ENCODE peak calls at places on chromosome 12, in ten cellular contexts. P is anterior cingulate cortex; H is astrocyte of the spinal cord; L is lung microvascular endothelial cell; A is HTR-8/SVneo; O is body of pancreas; J is B cell; W is activated CD8-positive, alpha-beta memory T cell treated with anti-CD3 and anti-CD28 coated beads for 24 hours; K is thoracic aorta; M is GM12891. S is an unnamed sample.
A peak's percentile ranks its signal among the peaks of the same experiment; 100 is the strongest.

GRCh38 chr12:337039-337438 is 52.1 kb downstream of the KDM5A start:
- DNase-seq in O (no peak), M (no peak), K (no peak), J (no peak), P (no peak), A (no peak), W (no peak), L (no peak), H (no peak), S (no peak)

GRCh38 chr12:32944195-32944594 is 47.6 kb upstream of the PKP2 start:
- DNase-seq in L (no peak), W (no peak), K (no peak), O (no peak), J (no peak), H (no peak), P (no peak), A (no peak), M (no peak), S (peak; percentile 25)

GRCh38 chr12:2902287-2902880 is 11.7 kb downstream of the TULP3 start:
- DNase-seq in W (no peak), J (no peak), O (peak; percentile 22), K (no peak), A (no peak), M (no peak), P (peak; percentile 64), H (peak; percentile 59), L (no peak), S (no peak)

GRCh38 chr12:123232472-123232806 is 502 bp downstream of the MPHOSPH9 start:
- DNase-seq in H (no peak), L (no peak), A (no peak), P (no peak), K (no peak), M (no peak), W (no peak), O (no peak), J (no peak), S (no peak)

GRCh38 chr12:93813972-93814821 is 137.0 kb downstream of the CRADD start:
- DNase-seq in P (peak; percentile 65), K (peak; percentile 68), J (no peak), H (no peak), A (no peak), W (no peak), L (peak; percentile 29), M (no peak), O (peak; percentile 78), S (peak; percentile 91)

GRCh38 chr12:114408881-114409795 is 3.2 kb upstream of the TBX5 start:
- DNase-seq in J (no peak), W (no peak), O (peak; percentile 24), H (no peak), M (no peak), K (no peak), A (no peak), P (no peak), L (peak; percentile 18), S (no peak)

GRCh38 chr12:21677622-21678277 is 20.1 kb upstream of the LDHB start:
- DNase-seq in A (no peak), M (no peak), P (no peak), W (no peak), O (no peak), J (no peak), K (no peak), H (no peak), L (no peak), S (no peak)

GRCh38 chr12:27550653-27550975 is 26.6 kb downstream of the PPFIBP1 start:
- DNase-seq in J (no peak), H (no peak), M (no peak), O (no peak), K (no peak), P (no peak), W (no peak), A (no peak), L (no peak), S (no peak)

GRCh38 chr12:65495233-65495632 is 216.8 kb downstream of the MSRB3 start:
- DNase-seq in P (no peak), H (peak; percentile 78), K (no peak), O (no peak), A (peak; percentile 63), L (no peak), M (no peak), W (no peak), J (no peak), S (peak; percentile 75)

GRCh38 chr12:94092516-94093241 is 55.7 kb upstream of the PLXNC1 start:
- DNase-seq in K (no peak), H (peak; percentile 81), O (peak; percentile 21), L (no peak), M (no peak), J (no peak), A (peak; percentile 24), W (no peak), P (no peak), S (peak; percentile 37)

GRCh38 chr12:46483572-46484395 is 111.2 kb upstream of the SLC38A2 start:
- DNase-seq in O (no peak), W (no peak), M (no peak), K (no peak), H (peak; percentile 31), L (no peak), A (no peak), J (no peak), P (no peak), S (peak; percentile 68)

GRCh38 chr12:97568336-97569180 is 106.0 kb downstream of the RMST start:
- DNase-seq in M (no peak), P (no peak), W (no peak), K (no peak), A (no peak), L (no peak), J (no peak), H (no peak), O (peak; percentile 62), S (no peak)

GRCh38 chr12:96335270-96335669 is 65.0 kb downstream of the CDK17 start:
- DNase-seq in K (no peak), H (no peak), W (no peak), O (no peak), M (no peak), A (no peak), L (no peak), P (no peak), J (no peak), S (no peak)

GRCh38 chr12:47820631-47821345 is 1.1 kb upstream of the HDAC7 start:
- DNase-seq in A (peak; percentile 95), K (peak; percentile 89), H (peak; percentile 96), M (no peak), P (peak; percentile 50), L (peak; percentile 93), W (no peak), J (no peak), O (peak; percentile 76), S (peak; percentile 99)

GRCh38 chr12:7989827-7990491 is 42.6 kb upstream of the FOXJ2 start:
- DNase-seq in M (no peak), H (no peak), A (no peak), L (peak; percentile 10), P (no peak), J (no peak), O (peak; percentile 13), K (peak; percentile 25), W (peak; percentile 81), S (no peak)

GRCh38 chr12:93894391-93895095 is 217.4 kb downstream of the CRADD start:
- DNase-seq in K (peak; percentile 75), P (peak; percentile 88), M (no peak), L (no peak), W (no peak), J (no peak), H (peak; percentile 83), A (no peak), O (peak; percentile 46), S (no peak)

GRCh38 chr12:132445884-132446471 is 44.0 kb upstream of the FBRSL1 start:
- DNase-seq in A (no peak), W (peak; percentile 75), O (peak; percentile 54), M (no peak), K (no peak), P (peak; percentile 30), H (peak; percentile 45), J (peak; percentile 72), L (peak; percentile 89), S (no peak)

GRCh38 chr12:132617822-132618682 is 524 bp upstream of the P2RX2 start:
- DNase-seq in A (no peak), K (no peak), M (no peak), J (no peak), H (no peak), O (peak; percentile 20), P (no peak), L (no peak), W (no peak), S (no peak)

GRCh38 chr12:74441872-74442271 is 95.8 kb upstream of the ATXN7L3B start:
- DNase-seq in L (no peak), W (no peak), M (no peak), J (no peak), A (no peak), O (no peak), K (no peak), P (no peak), H (no peak), S (no peak)

GRCh38 chr12:104796475-104796862 is 161.6 kb downstream of the SLC41A2 start:
- DNase-seq in K (no peak), A (no peak), H (no peak), P (no peak), O (no peak), W (no peak), J (no peak), M (no peak), L (no peak), S (no peak)

GRCh38 chr12:25332143-25332542 is 81.4 kb upstream of the KRAS start:
- DNase-seq in P (no peak), A (no peak), L (no peak), K (no peak), H (no peak), M (no peak), W (no peak), J (no peak), O (peak; percentile 36), S (no peak)

GRCh38 chr12:109293106-109293505 is 16.0 kb downstream of the FOXN4 start:
- DNase-seq in L (no peak), H (no peak), M (no peak), K (no peak), J (no peak), A (no peak), O (no peak), W (no peak), P (no peak), S (no peak)

GRCh38 chr12:25276199-25276937 is 25.6 kb upstream of the KRAS start:
- DNase-seq in O (peak; percentile 77), L (peak; percentile 90), A (peak; percentile 62), K (no peak), P (no peak), W (peak; percentile 80), M (no peak), J (no peak), H (peak; percentile 92), S (peak; percentile 91)

GRCh38 chr12:132393245-132393795 is 63.9 kb upstream of the GALNT9 start:
- DNase-seq in O (no peak), L (no peak), P (no peak), J (no peak), M (no peak), A (peak; percentile 70), K (no peak), W (no peak), H (no peak), S (no peak)

GRCh38 chr12:96908170-96908675 is 1.2 kb downstream of the NEDD1 start:
- DNase-seq in A (no peak), W (no peak), J (peak; percentile 12), M (no peak), O (no peak), P (no peak), K (no peak), L (peak; percentile 28), H (no peak), S (no peak)

GRCh38 chr12:115956674-115957073 is 320.8 kb downstream of the MED13L start:
- DNase-seq in M (no peak), W (no peak), P (no peak), J (no peak), K (no peak), O (no peak), A (no peak), L (no peak), H (no peak), S (no peak)

GRCh38 chr12:91178801-91179200 is 3.8 kb downstream of the DCN start:
- DNase-seq in L (no peak), O (no peak), W (no peak), A (no peak), H (no peak), K (no peak), J (no peak), P (no peak), M (no peak), S (no peak)

GRCh38 chr12:10891937-10892336 is 7.9 kb upstream of the PRH1 start:
- DNase-seq in K (no peak), P (no peak), J (no peak), O (no peak), A (no peak), H (no peak), M (no peak), W (no peak), L (no peak), S (no peak)

S was measured in LHCN-M2.